ENCODE peak calls at places on chromosomes 11 and 22, in six cellular contexts. T, S, F, W, M and B are unnamed samples.
A peak's percentile ranks its signal among the peaks of the same experiment; 100 is the strongest.

GRCh38 chr11:69836401-69836800 is 17.2 kb upstream of the FGF3 start:
- DNase-seq in F (no peak), M (no peak), S (no peak), T (no peak), W (no peak), B (no peak)

GRCh38 chr22:37282385-37282677 is at the start of gene CYTH4:
- DNase-seq in F (no peak), S (no peak), M (no peak), T (no peak), W (no peak), B (no peak)

GRCh38 chr22:33296941-33297340 is 238.8 kb upstream of the SYN3 start:
- DNase-seq in F (no peak), M (no peak), W (no peak), S (no peak), T (no peak), B (no peak)

GRCh38 chr11:120061761-120062560 is 76.0 kb downstream of the TRIM29 start:
- DNase-seq in F (peak; percentile 57), W (no peak), T (no peak), S (peak; percentile 73), M (peak; percentile 74), B (peak; percentile 78)

GRCh38 chr22:24271406-24271760 is 752 bp downstream of the SPECC1L start:
- DNase-seq in M (no peak), F (no peak), T (peak; percentile 12), S (no peak), W (peak; percentile 34), B (no peak)

GRCh38 chr11:1929621-1930447 is 10.3 kb downstream of the TNNT3 start:
- DNase-seq in M (no peak), W (no peak), F (no peak), S (no peak), T (no peak), B (no peak)

GRCh38 chr22:38777087-38777671 is 16.8 kb downstream of the DNAL4 start:
- DNase-seq in M (no peak), S (no peak), T (no peak), F (no peak), W (no peak), B (no peak)

GRCh38 chr11:85875505-85875904 is 20.3 kb downstream of the CCDC83 start:
- DNase-seq in W (peak; percentile 69), S (no peak), M (no peak), T (peak; percentile 83), F (no peak), B (no peak)

GRCh38 chr11:9577032-9577431 is 3.6 kb downstream of the WEE1 start:
- DNase-seq in M (no peak), F (no peak), W (peak; percentile 37), S (no peak), T (peak; percentile 73), B (no peak)

GRCh38 chr11:11351042-11351586 is 1.9 kb downstream of the CSNK2A3 start:
- DNase-seq in M (no peak), F (no peak), W (peak; percentile 55), T (no peak), S (no peak), B (no peak)

GRCh38 chr11:71301046-71301857 is 48.9 kb upstream of the SHANK2 start:
- DNase-seq in T (no peak), S (no peak), W (no peak), F (peak; percentile 45), M (peak; percentile 26), B (no peak)

GRCh38 chr11:100777736-100778135 is 90.6 kb downstream of the ARHGAP42 start:
- DNase-seq in W (no peak), M (no peak), F (no peak), T (no peak), S (no peak), B (no peak)

GRCh38 chr11:123195182-123196059 is at the start of gene CLMP:
- DNase-seq in F (peak; percentile 83), W (peak; percentile 74), S (peak; percentile 89), T (peak; percentile 82), M (peak; percentile 74), B (no peak)

GRCh38 chr11:73705053-73705452 is 55.8 kb downstream of the RAB6A start:
- DNase-seq in T (no peak), W (no peak), S (no peak), M (no peak), F (no peak), B (no peak)

GRCh38 chr11:65279713-65280459 is 18.1 kb downstream of the POLA2 start:
- DNase-seq in M (no peak), W (peak; percentile 98), S (no peak), F (no peak), T (peak; percentile 99), B (no peak)

GRCh38 chr11:16001899-16002426 is 354.4 kb downstream of the SOX6 start:
- DNase-seq in W (peak; percentile 96), T (peak; percentile 95), S (peak; percentile 22), M (no peak), F (no peak), B (peak; percentile 18)

GRCh38 chr11:128021304-128022006 is 565.9 kb downstream of the ETS1 start:
- DNase-seq in M (peak; percentile 46), S (peak; percentile 85), F (no peak), T (no peak), W (no peak), B (peak; percentile 26)

GRCh38 chr22:36435516-36436415 is 45.7 kb downstream of the TXN2 start:
- DNase-seq in M (peak; percentile 81), T (no peak), W (peak; percentile 67), F (peak; percentile 64), S (peak; percentile 88), B (no peak)

GRCh38 chr22:49044776-49045175 is 782.9 kb downstream of the BRD1 start:
- DNase-seq in W (no peak), F (no peak), S (no peak), M (no peak), T (no peak), B (no peak)

GRCh38 chr22:37912171-37912570 is 6.1 kb downstream of the MICALL1 start:
- DNase-seq in T (no peak), S (no peak), M (no peak), W (no peak), F (no peak), B (no peak)

GRCh38 chr11:20158597-20159257 is 1.5 kb downstream of the DBX1 start:
- DNase-seq in S (peak; percentile 88), M (peak; percentile 84), F (peak; percentile 84), T (peak; percentile 50), W (peak; percentile 73), B (peak; percentile 88)

GRCh38 chr11:65591939-65592814 is 3.4 kb downstream of the KCNK7 start:
- DNase-seq in S (peak; percentile 94), M (peak; percentile 84), W (peak; percentile 81), F (no peak), T (peak; percentile 44), B (no peak)

GRCh38 chr22:29480512-29481264 is 670 bp downstream of the NEFH start:
- DNase-seq in M (peak; percentile 77), T (peak; percentile 56), W (peak; percentile 36), S (peak; percentile 86), F (peak; percentile 81), B (no peak)

GRCh38 chr11:1891831-1892115 is at the start of gene PRR33:
- DNase-seq in T (no peak), W (no peak), S (no peak), M (no peak), F (no peak), B (no peak)

GRCh38 chr11:93490996-93491618 is 52.1 kb downstream of the SMCO4 start:
- DNase-seq in S (peak; percentile 67), T (no peak), M (peak; percentile 65), W (no peak), F (no peak), B (no peak)

GRCh38 chr11:93494341-93494740 is 48.9 kb downstream of the SMCO4 start:
- DNase-seq in S (no peak), M (no peak), W (no peak), F (no peak), T (no peak), B (no peak)

GRCh38 chr11:93492464-93493251 is 50.5 kb downstream of the SMCO4 start:
- DNase-seq in S (no peak), M (no peak), W (no peak), F (no peak), T (no peak), B (no peak)

GRCh38 chr11:93491941-93492340 is 51.2 kb downstream of the SMCO4 start:
- DNase-seq in M (no peak), T (no peak), F (no peak), S (no peak), W (no peak), B (no peak)

DNA sequence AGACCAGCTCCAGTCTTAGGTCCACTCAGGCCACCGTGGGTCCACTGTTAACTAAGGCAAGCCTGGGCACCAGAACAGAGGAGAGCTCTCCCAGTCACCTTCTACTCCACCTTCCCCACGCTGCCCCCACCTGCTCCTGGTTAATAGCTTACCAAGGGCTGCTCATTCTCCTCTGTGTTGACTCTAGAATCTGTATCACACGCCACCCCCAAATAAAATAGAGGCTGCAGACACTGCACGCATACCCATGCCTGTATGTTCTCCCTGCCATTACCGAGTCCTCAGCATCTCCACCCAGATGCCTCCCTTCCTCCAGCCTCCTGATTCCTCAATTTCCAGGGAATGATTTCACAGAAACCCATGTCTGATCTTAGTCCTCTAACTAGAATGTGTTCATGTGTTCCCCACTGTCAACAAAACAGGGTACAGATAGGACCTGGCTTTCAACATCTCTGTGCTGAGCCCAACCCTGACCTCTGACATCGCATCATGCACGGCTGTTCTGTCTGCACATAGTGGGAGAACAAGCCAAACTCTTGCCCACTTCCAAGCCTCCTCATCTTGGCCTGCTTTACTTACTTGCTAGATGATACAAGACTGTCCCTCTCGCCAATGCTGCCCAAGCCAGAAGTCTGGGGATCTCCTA is 49.8 kb downstream of the SMCO4 start:
- DNase-seq in S (no peak), T (no peak), M (no peak), W (no peak), F (no peak), B (no peak)
- H2BK15ac ChIP-seq in S (no peak overlapping the region), T (no peak overlapping the region), M (no peak overlapping the region), W (no peak overlapping the region), F (no peak overlapping the region), B (no peak overlapping the region)

GRCh38 chr11:133361689-133361994 is 170.7 kb downstream of the OPCML start:
- DNase-seq in F (no peak), T (no peak), W (no peak), S (no peak), M (no peak), B (no peak)

GRCh38 chr11:133362156-133362555 is 170.1 kb downstream of the OPCML start:
- DNase-seq in M (no peak), S (no peak), W (no peak), F (no peak), T (no peak), B (no peak)

GRCh38 chr11:133360860-133361688 is 171.2 kb downstream of the OPCML start:
- DNase-seq in S (no peak), T (no peak), F (no peak), M (no peak), W (no peak), B (no peak)

GRCh38 chr11:133362921-133363320 is 169.4 kb downstream of the OPCML start:
- DNase-seq in T (no peak), F (no peak), W (no peak), S (no peak), M (no peak), B (no peak)

GRCh38 chr11:133366088-133366487 is 166.2 kb downstream of the OPCML start:
- DNase-seq in T (no peak), M (no peak), F (no peak), W (no peak), S (no peak), B (no peak)
- H2BK15ac ChIP-seq in T (no peak overlapping the region), M (no peak overlapping the region), F (no peak overlapping the region), W (no peak overlapping the region), S (no peak overlapping the region), B (no peak overlapping the region)

GRCh38 chr11:125078016-125078415 is 14.9 kb downstream of the SLC37A2 start:
- DNase-seq in M (no peak), F (no peak), T (no peak), S (no peak), W (no peak), B (no peak)
- H2BK15ac ChIP-seq in M (no peak overlapping the region), F (no peak overlapping the region), T (no peak overlapping the region), S (no peak overlapping the region), W (no peak overlapping the region), B (no peak overlapping the region)

GRCh38 chr11:79768343-79768742 is 327.5 kb upstream of the TENM4 start:
- DNase-seq in M (no peak), W (no peak), F (no peak), S (no peak), T (no peak), B (no peak)
- H2BK15ac ChIP-seq in M (no peak overlapping the region), W (no peak overlapping the region), F (no peak overlapping the region), S (no peak overlapping the region), T (no peak overlapping the region), B (no peak overlapping the region)